ENCODE peak calls at places on chromosomes 16 and 17, in six cellular contexts. N is GM12878, T is HepG2, O is GM12891, F is H1, W is K562. I is an unnamed sample.

GRCh38 chr17:10616502-10617119 is 40.5 kb downstream of the MYH3 start:
- DNase-seq in N (no peak), T (peak), O (peak), F (peak), W (peak), I (peak)

GRCh38 chr17:56172517-56172982 is 19.3 kb downstream of the ANKFN1 start:
- DNase-seq in N (no peak), T (no peak), O (no peak), F (no peak), W (no peak), I (no peak)

GRCh38 chr17:75604034-75604695 is 16.6 kb downstream of the MYO15B start:
- DNase-seq in N (no peak), T (no peak), O (no peak), F (no peak), W (peak), I (no peak)

GRCh38 chr17:76091526-76092285 is 11.9 kb downstream of the EXOC7 start:
- DNase-seq in N (no peak), T (no peak), O (no peak), F (no peak), W (no peak), I (peak)

GRCh38 chr16:11280616-11281522 is at the start of gene PRM1:
- DNase-seq in N (no peak), T (no peak), O (no peak), F (no peak), W (no peak), I (no peak)

GRCh38 chr17:32794533-32795246 is 82.2 kb downstream of the MYO1D start:
- DNase-seq in N (no peak), T (peak), O (no peak), F (no peak), W (peak), I (no peak)

GRCh38 chr16:58025351-58026138 is at the start of gene MMP15:
- DNase-seq in N (no peak), T (peak), O (peak), F (peak), W (peak), I (peak)

GRCh38 chr17:47726796-47727703 is 6.0 kb upstream of the TBX21 start:
- DNase-seq in N (no peak), T (no peak), O (no peak), F (no peak), W (no peak), I (no peak)

GRCh38 chr16:22425036-22425801 is 50.8 kb upstream of the CDR2 start:
- DNase-seq in N (no peak), T (no peak), O (no peak), F (peak), W (no peak), I (no peak)

GRCh38 chr17:49691086-49691676 is 13.3 kb upstream of the SPOP start:
- DNase-seq in N (no peak), T (no peak), O (no peak), F (no peak), W (no peak), I (no peak)

GRCh38 chr17:49690256-49690655 is 12.4 kb upstream of the SPOP start:
- DNase-seq in N (no peak), T (no peak), O (no peak), F (no peak), W (no peak), I (no peak)

GRCh38 chr17:49692751-49693150 is 14.9 kb upstream of the SPOP start:
- DNase-seq in N (no peak), T (no peak), O (no peak), F (no peak), W (no peak), I (no peak)

GRCh38 chr17:49691677-49692191 is 13.8 kb upstream of the SPOP start:
- DNase-seq in N (no peak), T (no peak), O (no peak), F (no peak), W (no peak), I (no peak)

DNA sequence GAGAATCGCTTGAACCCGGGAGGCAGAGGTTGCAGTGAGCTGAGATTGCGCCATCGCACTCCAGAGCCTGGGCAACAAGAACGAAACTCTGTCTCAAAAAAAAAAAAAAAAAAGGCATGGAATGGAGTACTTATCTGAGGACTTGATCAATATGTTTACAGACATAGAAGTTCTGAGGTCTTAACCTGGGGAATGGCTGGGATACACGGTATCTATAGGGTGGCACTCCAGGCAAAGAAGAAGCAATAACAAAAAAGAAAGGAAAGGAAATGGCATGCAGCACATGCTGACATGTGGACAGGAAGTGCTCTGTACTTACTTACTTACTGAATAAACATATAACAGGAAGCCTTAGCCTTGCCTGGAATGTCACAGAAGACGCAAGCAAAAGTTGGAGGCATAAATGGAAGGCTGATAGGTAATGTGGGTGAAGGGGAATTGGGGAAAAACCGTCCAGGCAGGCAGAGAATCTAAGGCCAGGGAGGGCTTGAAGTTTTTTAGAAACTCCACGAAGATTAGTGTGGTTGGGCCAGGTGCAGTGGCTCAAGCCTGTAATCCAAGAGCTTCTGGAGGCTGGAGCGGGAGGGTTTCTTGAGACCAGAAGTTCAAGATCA is 10.1 kb upstream of the SPOP start:
- DNase-seq in N (no peak), T (peak), O (no peak), F (no peak), W (no peak), I (no peak)
- TF ChIP-seq TAF1 in N (no peak), T (no peak), O (no peak), F (no peak), W (no peak), I (no peak)

GRCh38 chr17:1628856-1629646 is 417 bp upstream of the SLC43A2 start:
- DNase-seq in N (no peak), T (peak), O (peak), F (peak), W (peak), I (peak)
- TF ChIP-seq POLR2A in N (peak), T (no peak), O (no peak), F (no peak), W (no peak), I (peak)

GRCh38 chr16:9112844-9113186 is 21.4 kb downstream of the HAPSTR1 start:
- DNase-seq in N (no peak), T (no peak), O (no peak), F (no peak), W (no peak), I (no peak)

GRCh38 chr16:9113707-9114106 is 22.3 kb downstream of the HAPSTR1 start:
- DNase-seq in N (no peak), T (no peak), O (no peak), F (no peak), W (no peak), I (no peak)

GRCh38 chr16:9114842-9115241 is 23.4 kb downstream of the HAPSTR1 start:
- DNase-seq in N (no peak), T (no peak), O (no peak), F (no peak), W (no peak), I (no peak)

GRCh38 chr16:9114112-9114511 is 22.7 kb downstream of the HAPSTR1 start:
- DNase-seq in N (no peak), T (no peak), O (no peak), F (no peak), W (no peak), I (no peak)

GRCh38 chr16:9112166-9112843 is 20.9 kb downstream of the HAPSTR1 start:
- DNase-seq in N (no peak), T (peak), O (no peak), F (no peak), W (no peak), I (no peak)
- TF ChIP-seq POLR2AphosphoS5 in N (peak), T (no peak), O (peak), F (peak), W (no peak), I (peak)

GRCh38 chr17:5123343-5124124 is 7.7 kb downstream of the USP6 start:
- DNase-seq in N (no peak), T (no peak), O (no peak), F (no peak), W (no peak), I (no peak)
- TF ChIP-seq TAF1 in N (no peak), T (no peak), O (no peak), F (no peak), W (no peak), I (no peak)

DNA sequence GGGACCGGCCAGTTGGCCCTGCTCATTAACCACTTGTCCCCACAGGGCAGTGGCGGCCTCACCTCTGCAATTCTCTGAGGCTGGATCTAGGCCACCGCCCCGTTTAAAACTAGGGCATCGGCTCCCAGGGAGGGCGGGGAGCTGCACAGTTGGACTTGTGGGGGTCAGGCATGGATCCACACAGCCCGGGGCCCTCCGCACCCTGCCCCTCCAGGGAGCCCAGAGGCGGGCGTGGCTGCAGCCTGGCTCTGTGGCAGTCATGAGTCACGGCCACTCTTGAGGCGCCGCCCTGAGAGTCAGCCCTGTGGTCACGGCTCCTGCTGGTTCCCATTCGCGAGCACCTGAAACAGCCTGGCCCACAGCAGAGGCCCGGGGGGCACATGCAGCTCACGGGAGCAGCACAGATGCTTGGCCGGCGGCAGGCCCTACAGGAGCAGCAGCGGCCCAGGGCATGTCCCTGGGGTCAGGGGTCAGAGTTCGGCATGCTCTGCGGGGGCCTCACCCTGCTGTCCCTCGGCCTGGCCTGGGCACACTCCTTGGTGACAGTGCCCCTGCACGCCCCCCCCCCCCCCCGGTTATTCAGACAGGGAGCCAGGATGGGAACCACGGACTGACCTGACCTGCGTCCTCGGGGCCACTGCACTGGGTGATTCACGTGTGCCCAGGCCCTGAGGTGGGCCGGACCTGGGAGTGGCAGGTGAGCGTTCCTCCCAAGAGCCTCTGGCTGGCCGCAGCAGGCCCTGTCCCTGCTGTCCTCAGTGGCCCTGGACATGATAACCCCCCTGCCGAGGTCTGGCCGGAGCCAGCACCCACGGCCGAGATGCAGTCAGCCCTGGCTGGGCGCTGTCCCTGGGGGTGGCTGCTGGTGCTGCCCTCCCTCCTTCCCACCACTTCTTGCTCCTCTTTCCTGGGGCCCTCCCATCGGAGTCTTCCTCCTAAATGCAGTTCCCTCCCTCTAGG is 8.2 kb downstream of the CAPN15 start:
- DNase-seq in N (no peak), T (no peak), O (no peak), F (no peak), W (peak), I (no peak)
- TF ChIP-seq POLR2A in N (no peak), T (no peak), O (no peak), F (no peak), W (no peak), I (no peak)

GRCh38 chr16:69323428-69323827 is 7.0 kb downstream of the PDF start:
- DNase-seq in N (no peak), T (no peak), O (no peak), F (no peak), W (no peak), I (no peak)

GRCh38 chr16:69321080-69321479 is 9.3 kb downstream of the PDF start:
- DNase-seq in N (no peak), T (no peak), O (no peak), F (no peak), W (no peak), I (no peak)

GRCh38 chr16:69320731-69321073 is 9.6 kb downstream of the VPS4A start:
- DNase-seq in N (no peak), T (no peak), O (no peak), F (no peak), W (no peak), I (no peak)

GRCh38 chr16:69324013-69324531 is 6.3 kb downstream of the PDF start:
- DNase-seq in N (no peak), T (no peak), O (no peak), F (no peak), W (peak), I (no peak)

DNA sequence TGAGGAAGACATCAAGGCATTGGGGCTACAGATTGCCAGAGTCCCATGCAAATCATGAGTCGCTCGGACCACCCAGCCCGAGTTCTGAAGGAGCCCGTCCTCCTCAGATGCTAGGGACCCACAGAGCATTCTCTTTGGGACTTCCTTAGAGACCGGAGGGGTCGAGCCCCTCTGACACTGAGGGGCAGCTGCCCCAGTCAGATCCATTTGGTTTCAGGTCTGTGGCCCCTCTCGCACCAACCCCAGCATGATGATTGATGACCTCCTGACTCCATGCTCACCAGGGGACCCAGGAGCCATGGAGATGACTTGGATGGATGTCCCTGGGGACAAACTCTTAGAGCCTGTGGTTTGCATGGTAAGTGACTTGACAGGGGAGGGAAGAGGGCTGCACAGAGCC is 8.0 kb downstream of the PDF start:
- DNase-seq in N (no peak), T (no peak), O (no peak), F (no peak), W (no peak), I (no peak)
- TF ChIP-seq POLR2AphosphoS5 in N (no peak), T (no peak), O (no peak), F (no peak), W (no peak), I (no peak)

GRCh38 chr16:15052747-15053476 is 3.0 kb downstream of the NTAN1 start:
- DNase-seq in N (no peak), T (no peak), O (no peak), F (no peak), W (no peak), I (no peak)

GRCh38 chr16:15057755-15058417 is 2.0 kb upstream of the NTAN1 start:
- DNase-seq in N (no peak), T (no peak), O (no peak), F (no peak), W (no peak), I (no peak)

GRCh38 chr16:15053904-15054303 is 2.0 kb downstream of the NTAN1 start:
- DNase-seq in N (no peak), T (no peak), O (no peak), F (no peak), W (no peak), I (no peak)

GRCh38 chr16:15054357-15055140 is 1.3 kb downstream of the NTAN1 start:
- DNase-seq in N (no peak), T (no peak), O (no peak), F (no peak), W (no peak), I (no peak)

GRCh38 chr16:15055141-15056053 is 477 bp downstream of the NTAN1 start:
- DNase-seq in N (no peak), T (peak), O (peak), F (peak), W (peak), I (peak)
- TF ChIP-seq TAF1 in N (no peak), T (peak), O (no peak), F (peak), W (peak), I (no peak)

DNA sequence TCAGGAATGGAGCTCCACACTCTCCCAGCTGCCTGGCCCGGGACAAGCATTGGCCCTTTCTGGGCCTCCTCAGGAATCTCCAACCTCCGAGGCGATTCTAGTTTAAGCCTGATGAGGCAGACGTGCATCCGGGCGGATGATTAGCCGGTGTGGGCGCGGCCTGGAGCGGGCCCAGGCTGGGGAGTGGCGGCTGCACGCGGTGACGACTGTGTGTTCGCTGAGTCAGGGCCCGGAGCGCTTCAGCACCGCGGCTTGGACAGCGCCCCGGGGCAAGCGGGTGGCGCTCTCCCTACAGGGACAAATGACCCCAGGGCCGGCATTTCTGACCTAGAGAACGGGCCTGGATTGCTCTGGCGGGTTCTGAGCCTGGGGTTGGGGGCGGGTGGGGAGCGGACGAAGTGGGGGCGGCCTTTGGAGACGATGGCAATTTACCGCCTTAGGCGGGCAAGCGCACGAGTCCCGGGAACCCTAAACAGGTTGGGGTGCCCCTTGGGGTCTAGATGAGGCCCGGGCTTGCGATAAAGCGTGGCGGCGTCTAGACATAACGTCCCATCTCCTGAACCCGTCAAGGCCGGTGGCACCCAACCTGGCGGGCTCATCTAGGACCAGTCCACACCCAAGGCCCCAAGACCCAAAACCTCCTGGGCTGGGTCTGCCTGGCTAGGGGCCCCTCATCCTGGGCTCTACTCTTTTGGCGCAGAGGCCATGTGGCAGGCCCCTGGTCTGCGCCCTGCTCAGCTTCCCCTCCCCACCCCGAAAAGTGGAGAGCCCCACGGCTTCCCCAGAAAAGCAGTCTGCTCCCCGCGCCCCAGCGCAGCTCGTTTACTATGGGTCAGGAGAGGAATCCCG is 22.3 kb upstream of the ZNHIT3 start:
- DNase-seq in N (no peak), T (peak), O (peak), F (peak), W (peak), I (peak)
- TF ChIP-seq POLR2A in N (no peak), T (no peak), O (no peak), F (no peak), W (no peak), I (no peak)

GRCh38 chr16:8676737-8677375 is 2.4 kb downstream of the ABAT start:
- DNase-seq in N (no peak), T (no peak), O (no peak), F (no peak), W (no peak), I (no peak)
- TF ChIP-seq POLR2AphosphoS5 in N (no peak), T (no peak), O (no peak), F (no peak), W (no peak), I (no peak)

GRCh38 chr16:87618216-87618615 is 15.9 kb downstream of the JPH3 start:
- DNase-seq in N (no peak), T (no peak), O (no peak), F (no peak), W (no peak), I (no peak)

GRCh38 chr16:87621550-87621829 is 19.2 kb downstream of the JPH3 start:
- DNase-seq in N (no peak), T (no peak), O (no peak), F (no peak), W (no peak), I (no peak)

GRCh38 chr16:87621976-87622713 is 19.8 kb downstream of the JPH3 start:
- DNase-seq in N (no peak), T (no peak), O (no peak), F (no peak), W (no peak), I (no peak)

GRCh38 chr16:87620201-87620495 is 17.8 kb downstream of the JPH3 start:
- DNase-seq in N (no peak), T (no peak), O (no peak), F (no peak), W (no peak), I (no peak)

GRCh38 chr16:87619360-87620200 is 17.3 kb downstream of the JPH3 start:
- DNase-seq in N (no peak), T (no peak), O (no peak), F (no peak), W (no peak), I (no peak)
- TF ChIP-seq TAF1 in N (no peak), T (no peak), O (no peak), F (no peak), W (no peak), I (no peak)

I was measured in GM12892.